ENCODE peak calls at places on chromosomes 11 and 22, in seven cellular contexts. Y is thoracic aorta, B is OCI-LY7, N is stomach, H is vagina, T is K562, P is heart right ventricle. I is an unnamed sample.

GRCh38 chr11:15223318-15223717 is 108.6 kb downstream of the INSC start:
- DNase-seq in B (no peak), P (no peak), N (no peak), T (no peak), H (no peak), Y (no peak), I (peak; percentile 16)

GRCh38 chr11:59416613-59417012 is 9.6 kb downstream of the OR5A2 start:
- DNase-seq in P (no peak), N (no peak), Y (no peak), T (no peak), B (no peak), H (no peak), I (no peak)

GRCh38 chr11:42967653-42968052 is 344.1 kb upstream of the API5 start:
- DNase-seq in Y (no peak), B (no peak), N (no peak), P (no peak), H (no peak), T (no peak), I (no peak)

GRCh38 chr11:116879789-116880402 is 42.5 kb upstream of the APOA1 start:
- DNase-seq in Y (no peak), H (no peak), P (peak; percentile 48), B (peak; percentile 81), T (no peak), N (no peak), I (no peak)

GRCh38 chr11:40186401-40187091 is 1272.9 kb downstream of the LRRC4C start:
- DNase-seq in P (no peak), Y (no peak), H (no peak), B (no peak), T (no peak), N (no peak), I (peak; percentile 31)

GRCh38 chr11:110295487-110296225 is 758 bp downstream of the RDX start:
- DNase-seq in T (peak; percentile 40), P (peak; percentile 38), N (peak; percentile 61), Y (no peak), H (no peak), B (peak; percentile 73), I (peak; percentile 63)

GRCh38 chr22:37559901-37560681 is at the start of gene CDC42EP1:
- DNase-seq in P (no peak), Y (no peak), N (peak; percentile 74), B (no peak), T (peak; percentile 84), H (no peak), I (peak; percentile 33)

GRCh38 chr11:109015283-109015682 is 350.4 kb downstream of the DDX10 start:
- DNase-seq in H (no peak), T (no peak), Y (no peak), N (no peak), B (no peak), P (no peak), I (no peak)

GRCh38 chr11:32573228-32573627 is 10.4 kb upstream of the EIF3M start:
- DNase-seq in H (no peak), Y (no peak), P (no peak), N (no peak), T (no peak), B (no peak), I (no peak)

GRCh38 chr11:45354976-45355705 is 69.0 kb upstream of the SYT13 start:
- DNase-seq in B (peak; percentile 87), Y (peak; percentile 36), H (no peak), N (peak; percentile 77), P (peak; percentile 91), T (peak; percentile 73), I (peak; percentile 80)

GRCh38 chr22:48320048-48320655 is 1507.5 kb downstream of the BRD1 start:
- DNase-seq in T (no peak), N (no peak), B (no peak), H (no peak), P (no peak), Y (no peak), I (no peak)

GRCh38 chr11:88051386-88051785 is 123.9 kb downstream of the RAB38 start:
- DNase-seq in H (no peak), N (no peak), B (no peak), P (no peak), T (no peak), Y (no peak), I (no peak)

GRCh38 chr11:48103621-48104561 is 112.7 kb upstream of the OR4B1 start:
- DNase-seq in P (no peak), H (peak; percentile 87), Y (no peak), T (no peak), N (no peak), B (no peak), I (no peak)

GRCh38 chr11:59992420-59992819 is 24.6 kb upstream of the OOSP4B start:
- DNase-seq in B (no peak), T (no peak), Y (no peak), P (no peak), N (no peak), H (no peak), I (no peak)

DNA sequence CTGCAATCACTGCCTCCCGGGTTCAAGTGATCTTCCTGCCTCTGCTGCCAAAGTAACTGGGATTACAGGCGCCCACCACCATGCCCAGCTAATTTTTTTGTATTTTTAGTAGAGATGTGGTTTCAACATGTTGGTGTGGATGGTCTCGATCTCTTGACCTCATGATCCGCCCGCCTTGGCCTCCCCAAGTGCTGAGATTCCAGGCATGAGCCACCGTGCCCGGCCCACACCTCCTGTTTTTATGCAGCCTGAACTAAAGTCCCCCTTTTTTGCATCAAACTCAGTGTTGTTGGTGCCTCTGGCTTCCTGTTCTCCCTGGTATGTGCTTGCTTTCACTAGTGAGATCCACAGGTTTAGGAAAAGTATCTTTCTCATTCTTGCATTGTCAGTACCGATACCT is 4.2 kb downstream of the TBC1D22A start:
- DNase-seq in N (no peak), B (no peak), Y (no peak), T (no peak), H (no peak), P (no peak), I (no peak)
- H3K4me1 ChIP-seq in N (peaks cover 72% of the 10 kb centered on the region), B (peaks cover 69% of the 10 kb centered on the region), Y (peaks cover 53% of the 10 kb centered on the region), T (peaks cover 15% of the 10 kb centered on the region), H (peaks cover 39% of the 10 kb centered on the region), P (peaks cover 31% of the 10 kb centered on the region), I (peaks cover 5% of the 10 kb centered on the region)

GRCh38 chr22:32200752-32201151 is 4.1 kb downstream of the RFPL2 start:
- DNase-seq in H (no peak), T (no peak), Y (no peak), N (no peak), P (no peak), B (peak; percentile 30), I (no peak)

GRCh38 chr22:32202161-32202538 is 2.7 kb downstream of the RFPL2 start:
- DNase-seq in N (no peak), B (no peak), P (no peak), T (no peak), Y (no peak), H (no peak), I (no peak)

GRCh38 chr22:32204211-32204855 is 540 bp downstream of the RFPL2 start:
- DNase-seq in P (no peak), T (no peak), H (no peak), N (no peak), B (no peak), Y (no peak), I (no peak)

GRCh38 chr22:32203181-32204105 is 1.4 kb downstream of the RFPL2 start:
- DNase-seq in N (no peak), H (no peak), B (no peak), T (no peak), P (no peak), Y (no peak), I (no peak)

GRCh38 chr22:32202539-32203180 is 2.2 kb downstream of the RFPL2 start:
- DNase-seq in H (no peak), T (peak; percentile 16), P (peak; percentile 18), B (peak; percentile 45), N (peak; percentile 52), Y (no peak), I (peak; percentile 55)
- TF ChIP-seq CTCF in H (peak; percentile 29), T (peak; percentile 40), P (peak; percentile 38), B (peak; percentile 69), N (peak; percentile 37), Y (peak; percentile 29), I (peak; percentile 60)

GRCh38 chr11:102168483-102168882 is 58.2 kb downstream of the YAP1 start:
- DNase-seq in P (no peak), B (no peak), T (no peak), N (no peak), Y (no peak), H (no peak), I (no peak)

GRCh38 chr11:102172127-102172848 is 62.0 kb downstream of the YAP1 start:
- DNase-seq in P (no peak), B (no peak), T (no peak), H (no peak), N (no peak), Y (no peak), I (no peak)

GRCh38 chr11:102166175-102166574 is 55.9 kb downstream of the YAP1 start:
- DNase-seq in P (no peak), T (no peak), N (no peak), B (no peak), Y (no peak), H (no peak), I (no peak)

DNA sequence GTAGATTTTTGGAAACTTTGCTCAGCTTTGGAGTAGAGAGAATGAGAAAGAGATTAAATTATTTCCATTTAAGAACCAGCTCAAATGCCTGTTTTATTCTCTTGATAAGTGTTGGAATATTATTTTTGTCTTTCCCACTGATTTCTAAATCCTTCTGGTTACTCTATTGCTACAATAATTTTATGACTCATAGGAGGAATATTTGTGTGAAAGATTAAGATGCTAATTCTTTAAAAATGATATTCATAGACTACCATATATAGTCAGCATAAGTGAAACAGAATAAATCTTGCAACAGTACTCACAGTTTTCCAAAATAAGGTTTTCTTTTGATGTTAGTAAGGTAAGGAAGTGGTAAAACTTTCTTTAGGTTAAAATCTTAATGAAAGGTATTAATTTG is 60.9 kb downstream of the YAP1 start:
- DNase-seq in H (no peak), B (no peak), P (no peak), T (no peak), Y (no peak), N (no peak), I (no peak)
- H3K4me3 ChIP-seq in H (no peak overlapping the region), B (no peak overlapping the region), P (no peak overlapping the region), T (no peak overlapping the region), Y (peak overlapping the region; percentile 57), N (no peak overlapping the region), I (no peak overlapping the region)

DNA sequence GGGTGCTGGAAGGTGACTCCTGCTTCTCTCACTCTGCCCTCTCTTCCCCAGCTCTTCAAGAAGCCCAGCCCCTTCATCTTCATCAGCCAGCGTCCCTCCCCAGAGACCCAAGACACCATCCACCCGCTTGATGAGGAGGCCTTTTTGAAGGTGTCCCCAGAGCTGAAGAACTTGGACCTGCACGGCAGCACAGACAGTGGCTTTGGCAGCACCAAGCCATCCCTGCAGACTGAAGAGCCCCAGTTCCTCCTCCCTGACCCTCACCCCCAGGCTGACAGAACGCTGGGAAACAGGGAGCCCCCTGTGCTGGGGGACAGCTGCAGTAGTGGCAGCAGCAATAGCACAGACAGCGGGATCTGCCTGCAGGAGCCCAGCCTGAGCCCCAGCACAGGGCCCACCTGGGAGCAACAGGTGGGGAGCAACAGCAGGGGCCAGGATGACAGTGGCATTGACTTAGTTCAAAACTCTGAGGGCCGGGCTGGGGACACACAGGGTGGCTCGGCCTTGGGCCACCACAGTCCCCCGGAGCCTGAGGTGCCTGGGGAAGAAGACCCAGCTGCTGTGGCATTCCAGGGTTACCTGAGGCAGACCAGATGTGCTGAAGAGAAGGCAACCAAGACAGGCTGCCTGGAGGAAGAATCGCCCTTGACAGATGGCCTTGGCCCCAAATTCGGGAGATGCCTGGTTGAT is 12.6 kb downstream of the IL10RA start:
- DNase-seq in T (no peak), N (no peak), H (no peak), Y (no peak), B (no peak), P (no peak), I (no peak)
- H3K4me1 ChIP-seq in T (peaks cover 39% of the 10 kb centered on the region), N (peaks cover 16% of the 10 kb centered on the region), H (no peaks in the 10 kb centered on the region), Y (no peaks in the 10 kb centered on the region), B (peaks cover 30% of the 10 kb centered on the region), P (peaks cover 7% of the 10 kb centered on the region), I (no peaks in the 10 kb centered on the region)

I was measured in BE2C.